ENCODE peak calls at places on chromosomes 3 and 15, in four cellular contexts. R is sciatic nerve, P is left ventricle myocardium superior, K is putamen. T is an unnamed sample.

GRCh38 chr15:84142888-84143337 is 92.7 kb upstream of the GOLGA6L4 start:
- DNase-seq in K (peak; percentile 59), R (peak; percentile 83), P (peak; percentile 77), T (peak; percentile 56)

GRCh38 chr3:172559029-172559428 is 35.8 kb upstream of the TNFSF10 start:
- DNase-seq in P (no peak), R (no peak), K (no peak), T (no peak)

GRCh38 chr15:48102167-48102566 is 18.6 kb upstream of the SLC24A5 start:
- DNase-seq in P (no peak), K (no peak), R (no peak), T (no peak)

GRCh38 chr3:188863999-188864406 is 307.8 kb upstream of the TPRG1 start:
- DNase-seq in P (no peak), K (no peak), R (no peak), T (no peak)

GRCh38 chr3:46675426-46675825 is 18.1 kb downstream of the ALS2CL start:
- DNase-seq in P (peak; percentile 16), R (no peak), K (no peak), T (no peak)

GRCh38 chr15:70593795-70594194 is 169.6 kb downstream of the UACA start:
- DNase-seq in R (no peak), K (no peak), P (no peak), T (no peak)

GRCh38 chr15:69979269-69979668 is 118.4 kb downstream of the TLE3 start:
- DNase-seq in P (no peak), K (no peak), R (no peak), T (peak; percentile 49)

GRCh38 chr3:63972987-63973386 is 50.3 kb downstream of the PSMD6 start:
- DNase-seq in P (no peak), K (no peak), R (no peak), T (no peak)

GRCh38 chr3:10397879-10398278 is 77.0 kb upstream of the SEC13 start:
- DNase-seq in R (no peak), K (no peak), P (no peak), T (no peak)

GRCh38 chr3:38121832-38122461 is 15.0 kb downstream of the ACAA1 start:
- DNase-seq in P (peak; percentile 21), R (peak; percentile 45), K (no peak), T (no peak)

GRCh38 chr3:124174463-124174862 is 182.5 kb upstream of the ROPN1 start:
- DNase-seq in K (no peak), R (no peak), P (no peak), T (no peak)

GRCh38 chr3:94716326-94717018 is 653.6 kb downstream of the NSUN3 start:
- DNase-seq in P (no peak), R (no peak), K (no peak), T (no peak)

GRCh38 chr3:134463676-134464611 is 21.8 kb downstream of the ANAPC13 start:
- DNase-seq in R (peak; percentile 89), K (no peak), P (peak; percentile 83), T (no peak)

GRCh38 chr3:196499061-196499460 is 4.5 kb downstream of the RNF168 start:
- DNase-seq in K (no peak), R (no peak), P (no peak), T (no peak)

GRCh38 chr3:44424758-44425157 is 52.7 kb downstream of the ZNF445 start:
- DNase-seq in P (no peak), K (no peak), R (no peak), T (no peak)

GRCh38 chr3:118637866-118638265 is 396.8 kb downstream of the IGSF11 start:
- DNase-seq in K (no peak), P (no peak), R (no peak), T (no peak)

GRCh38 chr3:168036654-168037419 is 58.9 kb downstream of the GOLIM4 start:
- DNase-seq in K (no peak), R (no peak), P (no peak), T (no peak)

GRCh38 chr3:46981932-46982471 is 2.5 kb downstream of the NBEAL2 start:
- DNase-seq in K (no peak), P (peak; percentile 60), R (peak; percentile 53), T (no peak)

GRCh38 chr15:83837946-83838571 is 184.1 kb downstream of the ADAMTSL3 start:
- DNase-seq in K (peak; percentile 24), P (peak; percentile 57), R (no peak), T (no peak)

GRCh38 chr15:33866101-33866737 is 102.1 kb upstream of the CHRM5 start:
- DNase-seq in R (no peak), P (no peak), K (no peak), T (no peak)

GRCh38 chr15:66369773-66370651 is 13.5 kb upstream of the TIPIN start:
- DNase-seq in K (no peak), R (no peak), P (no peak), T (no peak)

GRCh38 chr3:122102191-122102935 is 47.2 kb downstream of the CD86 start:
- DNase-seq in K (no peak), R (no peak), P (no peak), T (no peak)

GRCh38 chr3:194076486-194076885 is 59.5 kb upstream of the HES1 start:
- DNase-seq in P (no peak), K (no peak), R (no peak), T (no peak)

GRCh38 chr3:186406669-186407635 is 44.9 kb upstream of the DGKG start:
- DNase-seq in K (peak; percentile 39), P (peak; percentile 62), R (no peak), T (no peak)

GRCh38 chr3:140420621-140421357 is 257.1 kb upstream of the TRIM42 start:
- DNase-seq in R (no peak), K (no peak), P (no peak), T (no peak)

GRCh38 chr3:108096506-108097325 is 5.9 kb upstream of the CD47 start:
- DNase-seq in P (no peak), R (no peak), K (no peak), T (no peak)

GRCh38 chr3:141605883-141606282 is 119.1 kb downstream of the RASA2 start:
- DNase-seq in K (no peak), P (no peak), R (no peak), T (no peak)

GRCh38 chr3:21273256-21273999 is 477.6 kb downstream of the ZNF385D start:
- DNase-seq in K (no peak), P (no peak), R (no peak), T (no peak)

GRCh38 chr15:85754993-85755392 is 39.7 kb downstream of the KLHL25 start:
- DNase-seq in P (peak; percentile 74), K (no peak), R (peak; percentile 59), T (no peak)

GRCh38 chr3:133188996-133189395 is 150.8 kb downstream of the TMEM108 start:
- DNase-seq in K (no peak), R (no peak), P (no peak), T (no peak)

T was measured in NK-92 treated with Interleukin-12 subunit alpha and Interleukin-12 subunit beta, amount 100 ng/mL, for 24 hours.